ENCODE peak calls at places on chromosomes 11 and 22, in seven cellular contexts. G, J, C, W, Q, L and E are unnamed samples.

GRCh38 chr11:66749091-66749490 is 20.1 kb upstream of the SPTBN2 start:
- DNase-seq in W (no peak), Q (no peak), C (no peak), G (no peak), J (peak), L (no peak), E (peak)

GRCh38 chr11:6315811-6316425 is 4.4 kb downstream of the CAVIN3 start:
- DNase-seq in W (peak), J (peak), Q (peak), L (peak), C (peak), G (peak), E (peak)

GRCh38 chr11:75286826-75287465 is 46.4 kb downstream of the TPBGL start:
- DNase-seq in G (no peak), J (no peak), L (no peak), Q (peak), C (no peak), W (no peak), E (peak)

GRCh38 chr11:12556788-12557384 is 117.3 kb upstream of the TEAD1 start:
- DNase-seq in L (peak), G (peak), Q (peak), C (no peak), W (peak), J (no peak), E (peak)

GRCh38 chr22:46557736-46558480 is 20.5 kb upstream of the CELSR1 start:
- DNase-seq in J (peak), W (no peak), L (no peak), G (no peak), Q (no peak), C (no peak), E (peak)

GRCh38 chr11:74473382-74474201 is 6.2 kb upstream of the KCNE3 start:
- DNase-seq in Q (no peak), L (no peak), G (peak), C (no peak), W (no peak), J (no peak), E (no peak)

GRCh38 chr11:96257972-96258951 is 84.7 kb downstream of the MAML2 start:
- DNase-seq in C (no peak), W (no peak), G (no peak), J (no peak), L (no peak), Q (peak), E (no peak)

GRCh38 chr11:128860571-128861361 is 6.3 kb downstream of the KCNJ1 start:
- DNase-seq in Q (peak), W (no peak), J (no peak), G (no peak), L (no peak), C (no peak), E (no peak)

GRCh38 chr11:44990665-44991064 is 40.0 kb upstream of the TP53I11 start:
- DNase-seq in W (peak), J (no peak), C (no peak), Q (no peak), G (no peak), L (no peak), E (no peak)

GRCh38 chr11:12704049-12704448 is 29.8 kb downstream of the TEAD1 start:
- DNase-seq in J (no peak), C (no peak), G (no peak), W (no peak), Q (peak), L (no peak), E (peak)

GRCh38 chr22:46851311-46851710 is 88.9 kb downstream of the TBC1D22A start:
- DNase-seq in W (no peak), C (no peak), Q (no peak), L (no peak), J (no peak), G (peak), E (no peak)

GRCh38 chr22:32842486-32842885 is 41.0 kb downstream of the TIMP3 start:
- DNase-seq in G (no peak), Q (peak), J (no peak), C (no peak), L (no peak), W (no peak), E (no peak)

GRCh38 chr22:39617342-39617741 is 46.8 kb downstream of the CACNA1I start:
- DNase-seq in L (no peak), J (no peak), G (no peak), C (no peak), Q (no peak), W (no peak), E (no peak)

GRCh38 chr11:117866526-117866925 is 9.9 kb downstream of the FXYD6 start:
- DNase-seq in G (peak), W (no peak), J (no peak), Q (no peak), L (no peak), C (no peak), E (no peak)
- H3K4me3 ChIP-seq in G (no peak), W (no peak), J (no peak), Q (no peak), L (no peak), C (no peak), E (no peak)

GRCh38 chr11:21511835-21512440 is 680.9 kb upstream of the ANO5 start:
- DNase-seq in C (peak), Q (no peak), L (peak), W (peak), G (peak), J (peak), E (peak)
- TF ChIP-seq CTCF in C (peak), Q (peak), L (peak), W (peak), G (peak), J (no peak), E (peak)

GRCh38 chr22:49243335-49243734 is 584.3 kb downstream of the BRD1 start:
- DNase-seq in C (peak), Q (no peak), W (no peak), J (no peak), G (peak), L (no peak), E (no peak)
- H3K4me3 ChIP-seq in C (no peak), Q (no peak), W (no peak), J (no peak), G (no peak), L (no peak), E (no peak)

GRCh38 chr11:41431784-41432183 is 27.7 kb downstream of the LRRC4C start:
- DNase-seq in C (no peak), W (no peak), J (no peak), Q (no peak), G (no peak), L (no peak), E (no peak)
- TF ChIP-seq CTCF in C (peak), W (peak), J (no peak), Q (peak), G (no peak), L (no peak), E (no peak)

GRCh38 chr11:122883682-122883981 is 1.1 kb downstream of the JHY start:
- DNase-seq in J (no peak), Q (no peak), G (no peak), W (no peak), C (no peak), L (no peak), E (no peak)
- H3K4me3 ChIP-seq in J (peak), Q (no peak), G (peak), W (peak), C (peak), L (peak), E (peak)

GRCh38 chr22:42500836-42501179 is 18.8 kb downstream of the RRP7A start:
- DNase-seq in W (no peak), Q (no peak), G (no peak), L (peak), J (no peak), C (peak), E (no peak)
- TF ChIP-seq CTCF in W (no peak), Q (no peak), G (no peak), L (no peak), J (no peak), C (no peak), E (no peak)

GRCh38 chr22:41805639-41806038 is 5.2 kb downstream of the CCDC134 start:
- DNase-seq in L (no peak), Q (no peak), C (no peak), G (no peak), J (no peak), W (no peak), E (no peak)
- H3K4me3 ChIP-seq in L (no peak), Q (no peak), C (no peak), G (no peak), J (no peak), W (no peak), E (no peak)